ENCODE peak calls at places on chromosomes 2 and 18, in four cellular contexts. C is bronchial epithelial cell, Z is A549, G is heart right ventricle. T is an unnamed sample.

GRCh38 chr2:231720971-231721640 is 12.8 kb downstream of the PTMA start:
- DNase-seq in C (no peak), Z (no peak), G (no peak), T (no peak)

GRCh38 chr2:1708476-1709334 is 35.6 kb downstream of the PXDN start:
- DNase-seq in C (peak; percentile 78), Z (no peak), G (peak; percentile 27), T (no peak)

GRCh38 chr2:162938387-162938786 is 99.8 kb upstream of the KCNH7 start:
- DNase-seq in C (no peak), Z (no peak), G (no peak), T (no peak)

GRCh38 chr2:64914735-64915509 is 74.3 kb upstream of the SLC1A4 start:
- DNase-seq in C (no peak), Z (no peak), G (no peak), T (no peak)

GRCh38 chr2:42099431-42100173 is 51.8 kb downstream of the PKDCC start:
- DNase-seq in C (no peak), Z (no peak), G (no peak), T (no peak)

GRCh38 chr2:176081993-176082884 is 1.5 kb downstream of the EVX2 start:
- DNase-seq in C (no peak), Z (no peak), G (no peak), T (no peak)

GRCh38 chr18:55489742-55490055 is 98.3 kb downstream of the TCF4 start:
- DNase-seq in C (no peak), Z (no peak), G (no peak), T (no peak)

GRCh38 chr2:190407246-190407661 is 901 bp upstream of the MFSD6 start:
- DNase-seq in C (no peak), Z (no peak), G (no peak), T (no peak)

GRCh38 chr2:127054604-127054930 is 52.4 kb downstream of the BIN1 start:
- DNase-seq in C (no peak), Z (no peak), G (no peak), T (no peak)

GRCh38 chr2:127422631-127423475 is 4.6 kb downstream of the PROC start:
- DNase-seq in C (no peak), Z (no peak), G (no peak), T (no peak)

GRCh38 chr18:8088626-8089025 is 520.6 kb upstream of the RAB12 start:
- DNase-seq in C (peak; percentile 59), Z (no peak), G (no peak), T (no peak)

GRCh38 chr18:46793565-46793964 is 36.7 kb upstream of the ST8SIA5 start:
- DNase-seq in C (no peak), Z (no peak), G (no peak), T (no peak)
- TF ChIP-seq CTCF in C (no peak), Z (no peak), G (no peak), T (no peak)

GRCh38 chr18:69898241-69898861 is 49.3 kb downstream of the CD226 start:
- DNase-seq in C (no peak), Z (no peak), G (no peak), T (no peak)

GRCh38 chr18:69906765-69907164 is 40.9 kb downstream of the CD226 start:
- DNase-seq in C (no peak), Z (no peak), G (no peak), T (no peak)

GRCh38 chr18:69897397-69898108 is 50.1 kb downstream of the CD226 start:
- DNase-seq in C (no peak), Z (no peak), G (no peak), T (no peak)

GRCh38 chr18:69895081-69896047 is 52.3 kb downstream of the CD226 start:
- DNase-seq in C (no peak), Z (no peak), G (no peak), T (no peak)

DNA sequence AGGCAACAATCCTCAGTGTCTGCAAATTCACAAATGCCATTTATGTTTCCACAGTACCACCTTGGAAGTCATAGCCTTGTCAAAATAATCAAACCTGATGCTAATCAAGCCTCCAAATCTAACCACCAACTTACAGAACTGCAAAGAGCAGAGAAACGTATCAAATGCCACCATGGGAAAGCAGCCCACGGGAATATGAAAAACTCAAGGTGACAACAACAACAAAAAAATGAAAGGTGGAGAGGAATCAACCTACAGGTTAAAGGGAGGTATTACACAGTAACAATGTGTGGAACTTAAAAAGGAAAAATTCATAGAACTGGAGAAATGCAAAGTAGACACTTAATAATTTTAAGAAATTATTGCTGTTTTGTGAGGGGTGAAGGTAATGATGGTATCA is 46.7 kb downstream of the CD226 start:
- DNase-seq in C (no peak), Z (no peak), G (no peak), T (no peak)
- TF ChIP-seq CTCF in C (no peak), Z (no peak), G (no peak), T (peak; percentile 44)

GRCh38 chr2:187453078-187453641 is 5.1 kb upstream of the CALCRL start:
- DNase-seq in C (peak; percentile 47), Z (peak; percentile 7), G (no peak), T (no peak)
- TF ChIP-seq CTCF in C (peak; percentile 16), Z (peak; percentile 69), G (peak; percentile 75), T (peak; percentile 80)

DNA sequence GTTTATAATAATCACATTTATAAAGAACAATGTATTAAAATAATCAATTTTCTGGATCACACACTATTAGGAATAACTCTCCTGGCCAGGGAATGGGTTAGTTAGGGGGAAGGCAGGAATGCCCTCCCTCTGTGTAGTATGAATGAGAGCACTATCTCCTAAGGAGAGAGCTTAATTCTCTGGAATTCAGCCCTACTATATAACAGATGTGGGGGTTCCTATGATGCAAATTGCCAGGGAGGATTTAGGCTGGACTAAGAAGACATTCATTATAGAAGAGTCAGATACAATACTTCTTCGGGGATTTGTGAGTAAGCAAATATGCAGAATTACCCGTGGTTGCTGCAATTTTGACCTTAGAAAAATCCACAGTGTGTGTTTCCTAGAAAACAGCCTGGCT is 250.1 kb upstream of the VRK2 start:
- DNase-seq in C (no peak), Z (no peak), G (no peak), T (no peak)
- TF ChIP-seq CTCF in C (no peak), Z (no peak), G (no peak), T (no peak)

GRCh38 chr18:10482985-10483949 is 28.8 kb downstream of the APCDD1 start:
- DNase-seq in C (no peak), Z (no peak), G (no peak), T (no peak)

GRCh38 chr18:10490401-10491289 is 35.2 kb upstream of the NAPG start:
- DNase-seq in C (no peak), Z (peak; percentile 56), G (no peak), T (no peak)

GRCh38 chr18:10485475-10485874 is 31.0 kb downstream of the APCDD1 start:
- DNase-seq in C (no peak), Z (no peak), G (no peak), T (no peak)

GRCh38 chr18:10488022-10488421 is 33.6 kb downstream of the APCDD1 start:
- DNase-seq in C (no peak), Z (no peak), G (no peak), T (no peak)

GRCh38 chr18:10487161-10487560 is 32.7 kb downstream of the APCDD1 start:
- DNase-seq in C (no peak), Z (no peak), G (no peak), T (no peak)
- TF ChIP-seq CTCF in C (no peak), Z (no peak), G (no peak), T (peak; percentile 27)

GRCh38 chr2:101546376-101547058 is 71.6 kb upstream of the RFX8 start:
- DNase-seq in C (peak; percentile 79), Z (no peak), G (no peak), T (no peak)
- TF ChIP-seq CTCF in C (no peak), Z (no peak), G (no peak), T (no peak)

GRCh38 chr18:32267463-32267862 is 77.6 kb downstream of the MEP1B start:
- DNase-seq in C (no peak), Z (no peak), G (no peak), T (no peak)
- TF ChIP-seq CTCF in C (no peak), Z (no peak), G (no peak), T (no peak)

GRCh38 chr2:146870691-146871090 is 974.1 kb upstream of the ACVR2A start:
- DNase-seq in C (peak; percentile 66), Z (no peak), G (no peak), T (no peak)

GRCh38 chr2:146873646-146874259 is 971.1 kb upstream of the ACVR2A start:
- DNase-seq in C (peak; percentile 40), Z (no peak), G (no peak), T (no peak)

GRCh38 chr2:146869328-146869727 is 975.5 kb upstream of the ACVR2A start:
- DNase-seq in C (no peak), Z (no peak), G (no peak), T (no peak)

GRCh38 chr2:146873056-146873455 is 971.8 kb upstream of the ACVR2A start:
- DNase-seq in C (no peak), Z (no peak), G (no peak), T (no peak)

DNA sequence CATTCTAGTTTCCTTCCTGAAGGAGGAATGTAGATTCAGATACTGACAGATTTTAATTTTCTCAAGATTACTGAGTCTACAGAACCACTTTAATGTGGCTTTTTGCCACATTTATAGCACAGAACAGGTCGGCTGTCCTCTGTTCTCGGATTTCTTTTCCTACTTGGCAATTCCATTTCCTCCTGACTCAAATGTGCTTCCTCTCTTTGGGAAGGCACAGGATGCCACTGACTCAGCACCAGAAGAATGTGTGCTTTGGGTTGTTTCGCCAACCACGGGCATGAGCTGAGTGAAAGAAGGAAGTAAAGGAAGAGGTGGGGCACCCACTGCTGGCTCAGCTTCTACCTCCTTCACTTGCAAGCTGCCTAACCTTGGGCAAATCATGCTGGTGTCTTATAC is 970.6 kb upstream of the ACVR2A start:
- DNase-seq in C (peak; percentile 97), Z (no peak), G (no peak), T (no peak)
- TF ChIP-seq CTCF in C (no peak), Z (no peak), G (no peak), T (no peak)

DNA sequence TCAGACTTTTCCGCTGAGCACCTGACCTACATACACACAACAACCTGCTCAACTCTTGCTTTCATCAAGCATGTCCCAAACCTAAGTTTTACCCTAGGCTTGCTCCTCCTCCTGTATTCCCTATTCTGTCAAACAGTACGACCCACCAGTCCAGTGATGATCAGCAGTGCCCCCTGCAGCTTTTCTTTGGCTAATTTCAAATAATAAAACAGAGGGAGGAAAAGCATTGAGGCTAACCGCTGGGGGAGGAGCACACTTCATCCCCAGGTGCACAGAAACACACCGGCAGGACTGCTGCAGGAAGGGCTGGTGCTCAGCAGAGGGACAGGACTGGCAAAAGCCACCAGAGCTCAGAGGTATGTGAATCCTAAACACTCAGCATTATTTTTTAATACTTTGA is 21.2 kb downstream of the E2F6 start:
- DNase-seq in C (no peak), Z (no peak), G (no peak), T (no peak)
- TF ChIP-seq CTCF in C (no peak), Z (no peak), G (no peak), T (peak; percentile 28)

GRCh38 chr2:15796543-15796942 is 143.8 kb upstream of the MYCN start:
- DNase-seq in C (no peak), Z (no peak), G (no peak), T (no peak)

GRCh38 chr2:15798716-15799431 is 141.5 kb upstream of the MYCN start:
- DNase-seq in C (no peak), Z (no peak), G (no peak), T (no peak)

GRCh38 chr2:15797946-15798281 is 142.4 kb upstream of the MYCN start:
- DNase-seq in C (no peak), Z (no peak), G (no peak), T (no peak)

GRCh38 chr2:15795426-15795825 is 144.9 kb upstream of the MYCN start:
- DNase-seq in C (no peak), Z (no peak), G (peak; percentile 30), T (no peak)

GRCh38 chr2:15797231-15797945 is 143.0 kb upstream of the MYCN start:
- DNase-seq in C (no peak), Z (no peak), G (no peak), T (no peak)
- TF ChIP-seq CTCF in C (no peak), Z (peak; percentile 17), G (no peak), T (peak; percentile 51)

T was measured in type B pancreatic cell.